ENCODE peak calls at places on chromosomes 11 and 22, in four cellular contexts. E, P, A and Y are unnamed samples.

GRCh38 chr11:10657308-10658271 is 36.0 kb downstream of the IRAG1 start:
- DNase-seq in P (no peak), A (no peak), E (no peak), Y (no peak)

GRCh38 chr11:75632962-75633361 is 35.9 kb downstream of the MAP6 start:
- DNase-seq in E (no peak), A (no peak), P (no peak), Y (no peak)

GRCh38 chr11:117427356-117427874 is 99.8 kb downstream of the CEP164 start:
- DNase-seq in E (no peak), P (no peak), A (no peak), Y (no peak)

GRCh38 chr11:71300187-71300586 is 47.8 kb upstream of the SHANK2 start:
- DNase-seq in A (no peak), E (no peak), P (no peak), Y (no peak)

GRCh38 chr11:26276798-26277424 is 55.0 kb upstream of the ANO3 start:
- DNase-seq in P (no peak), E (no peak), A (peak; percentile 58), Y (no peak)

GRCh38 chr11:122486793-122487495 is 168.6 kb upstream of the UBASH3B start:
- DNase-seq in A (peak; percentile 12), E (no peak), P (no peak), Y (no peak)

GRCh38 chr22:30894371-30894740 is 74.2 kb downstream of the MORC2 start:
- DNase-seq in P (no peak), E (no peak), A (no peak), Y (no peak)

GRCh38 chr22:17540481-17540880 is 22.8 kb upstream of the SLC25A18 start:
- DNase-seq in E (no peak), A (no peak), P (no peak), Y (no peak)

GRCh38 chr11:77752518-77752917 is 68.0 kb downstream of the RSF1 start:
- DNase-seq in A (no peak), E (no peak), P (no peak), Y (no peak)

GRCh38 chr11:16095756-16096155 is 260.6 kb downstream of the SOX6 start:
- DNase-seq in A (no peak), P (no peak), E (no peak), Y (no peak)

GRCh38 chr11:45662665-45663485 is 2.5 kb downstream of the CHST1 start:
- DNase-seq in P (no peak), A (no peak), E (no peak), Y (peak; percentile 49)

GRCh38 chr22:46425011-46425410 is 89.5 kb downstream of the TRMU start:
- DNase-seq in A (no peak), E (no peak), P (no peak), Y (no peak)

GRCh38 chr11:64227405-64227956 is 1.4 kb downstream of the NUDT22 start:
- DNase-seq in E (no peak), A (no peak), P (no peak), Y (no peak)

GRCh38 chr11:126354631-126355323 is 709 bp upstream of the ST3GAL4 start:
- DNase-seq in A (no peak), P (peak; percentile 19), E (no peak), Y (peak; percentile 53)

GRCh38 chr11:111327908-111328624 is 29.7 kb downstream of the POU2AF3 start:
- DNase-seq in P (no peak), A (peak; percentile 50), E (peak; percentile 66), Y (no peak)

GRCh38 chr11:111331711-111332479 is 33.5 kb downstream of the POU2AF3 start:
- DNase-seq in A (no peak), E (no peak), P (no peak), Y (no peak)

GRCh38 chr11:111326824-111327223 is 28.5 kb downstream of the POU2AF3 start:
- DNase-seq in A (no peak), E (no peak), P (no peak), Y (no peak)

GRCh38 chr11:111330234-111330893 is 32.0 kb downstream of the POU2AF3 start:
- DNase-seq in P (no peak), E (no peak), A (no peak), Y (no peak)

GRCh38 chr11:111329306-111330204 is 31.2 kb downstream of the POU2AF3 start:
- DNase-seq in E (no peak), A (no peak), P (no peak), Y (no peak)
- TF ChIP-seq CTCF in E (no peak), A (no peak), P (no peak), Y (no peak)

GRCh38 chr11:65903715-65904114 is 3.5 kb upstream of the FOSL1 start:
- DNase-seq in E (no peak), P (no peak), A (no peak), Y (no peak)
- TF ChIP-seq CTCF in E (no peak), P (no peak), A (no peak), Y (no peak)

GRCh38 chr11:134905513-134905912 is 493.5 kb upstream of the B3GAT1 start:
- DNase-seq in E (no peak), A (no peak), P (no peak), Y (no peak)
- TF ChIP-seq CTCF in E (no peak), A (no peak), P (no peak), Y (no peak)

DNA sequence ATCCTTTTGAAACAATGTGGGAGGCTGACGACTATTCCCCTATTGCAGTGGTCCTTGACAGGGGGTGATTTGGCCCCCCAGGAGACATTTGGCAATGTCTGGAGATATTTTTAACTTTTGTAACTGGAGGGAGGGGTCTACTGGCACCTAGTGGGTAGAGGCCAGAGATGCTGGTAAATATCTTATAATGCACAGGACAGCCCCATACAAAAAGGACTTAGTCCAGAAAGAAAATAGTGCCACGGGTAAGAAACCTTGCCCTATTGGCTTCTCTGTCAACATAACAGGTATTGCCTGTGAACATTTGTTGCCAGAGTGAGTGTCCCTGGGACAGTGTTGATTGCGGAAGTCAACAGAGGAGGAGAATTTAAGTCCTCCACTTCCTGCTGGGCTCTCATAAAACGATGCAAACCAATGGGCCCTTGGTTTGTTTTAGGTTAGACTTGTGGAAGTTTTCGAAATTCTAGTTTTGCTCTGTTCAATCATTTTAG is 101.6 kb downstream of the MAML2 start:
- DNase-seq in P (no peak), A (no peak), E (no peak), Y (no peak)
- TF ChIP-seq CTCF in P (no peak), A (no peak), E (no peak), Y (no peak)

GRCh38 chr11:61656347-61657077 is 23.7 kb upstream of the DAGLA start:
- DNase-seq in E (no peak), P (no peak), A (no peak), Y (no peak)
- TF ChIP-seq CTCF in E (no peak), P (no peak), A (no peak), Y (no peak)